ENCODE peak calls at places on chromosomes 4 and X, in four cellular contexts. E is GM06990, W is tibial artery, N is pancreas. X is an unnamed sample.

GRCh38 chr4:97530676-97531075 is 612.6 kb downstream of the STPG2 start:
- DNase-seq in E (no peak), W (no peak), N (no peak), X (no peak)

GRCh38 chr4:99190336-99190735 is 28.7 kb downstream of the ADH6 start:
- DNase-seq in E (no peak), W (no peak), N (no peak), X (no peak)

GRCh38 chr4:8739357-8739756 is 132.3 kb downstream of the HMX1 start:
- DNase-seq in E (no peak), W (no peak), N (no peak), X (no peak)

GRCh38 chr4:20046931-20047677 is 204.6 kb upstream of the SLIT2 start:
- DNase-seq in E (no peak), W (no peak), N (no peak), X (no peak)

GRCh38 chr4:152073738-152074137 is 312.9 kb upstream of the GATB start:
- DNase-seq in E (no peak), W (no peak), N (no peak), X (no peak)

GRCh38 chrX:1491851-1492349 is 39.2 kb upstream of the ASMTL start:
- DNase-seq in E (peak; percentile 85), W (no peak), N (peak; percentile 30), X (peak; percentile 85)

GRCh38 chr4:142331132-142331531 is 515.0 kb downstream of the INPP4B start:
- DNase-seq in E (no peak), W (no peak), N (no peak), X (no peak)

GRCh38 chr4:9781343-9782135 is at the start of gene DRD5:
- DNase-seq in E (no peak), W (no peak), N (no peak), X (no peak)

GRCh38 chr4:52883183-52883621 is 21.1 kb downstream of the RASL11B start:
- DNase-seq in E (no peak), W (no peak), N (no peak), X (no peak)

GRCh38 chrX:115650916-115651315 is 89.9 kb downstream of the PLS3 start:
- DNase-seq in E (no peak), W (no peak), N (no peak), X (no peak)

GRCh38 chr4:107931775-107932321 is 499 bp downstream of the CYP2U1 start:
- DNase-seq in E (peak; percentile 59), W (peak; percentile 68), N (peak; percentile 73), X (no peak)

GRCh38 chrX:51825432-51825831 is 68.0 kb upstream of the MAGED1 start:
- DNase-seq in E (no peak), W (no peak), N (no peak), X (no peak)

GRCh38 chrX:40688976-40689375 is 41.6 kb upstream of the CXorf38 start:
- DNase-seq in E (no peak), W (no peak), N (no peak), X (no peak)

GRCh38 chr4:54218736-54219135 is 10.4 kb upstream of the PDGFRA start:
- DNase-seq in E (no peak), W (no peak), N (no peak), X (no peak)

GRCh38 chr4:140726776-140727500 is 29.2 kb downstream of the TBC1D9 start:
- DNase-seq in E (no peak), W (no peak), N (no peak), X (no peak)

GRCh38 chrX:139448996-139449395 is 81.5 kb upstream of the F9 start:
- DNase-seq in E (no peak), W (no peak), N (no peak), X (no peak)

GRCh38 chr4:1017211-1017610 is 5.8 kb downstream of the FGFRL1 start:
- DNase-seq in E (no peak), W (no peak), N (no peak), X (no peak)

GRCh38 chrX:48961585-48962091 is 4.2 kb upstream of the OTUD5 start:
- DNase-seq in E (no peak), W (no peak), N (no peak), X (no peak)

GRCh38 chr4:128600410-128600809 is 209.1 kb upstream of the JADE1 start:
- DNase-seq in E (no peak), W (no peak), N (no peak), X (no peak)

GRCh38 chr4:98642991-98643426 is 15.4 kb downstream of the TSPAN5 start:
- DNase-seq in E (no peak), W (no peak), N (no peak), X (no peak)

GRCh38 chr4:26356067-26356466 is 35.3 kb downstream of the RBPJ start:
- DNase-seq in E (no peak), W (no peak), N (no peak), X (no peak)

GRCh38 chr4:24853142-24853541 is 57.8 kb downstream of the SOD3 start:
- DNase-seq in E (no peak), W (no peak), N (no peak), X (no peak)

GRCh38 chrX:148659481-148659880 is 159.1 kb downstream of the AFF2 start:
- DNase-seq in E (no peak), W (no peak), N (no peak), X (no peak)

GRCh38 chrX:78357342-78358055 is 30.1 kb upstream of the CYSLTR1 start:
- DNase-seq in E (no peak), W (no peak), N (no peak), X (no peak)

GRCh38 chr4:10299601-10300000 is 157.6 kb downstream of the ZNF518B start:
- DNase-seq in E (no peak), W (no peak), N (no peak), X (no peak)

GRCh38 chrX:69386681-69387080 is 117.4 kb upstream of the NALF2 start:
- DNase-seq in E (no peak), W (no peak), N (no peak), X (no peak)

GRCh38 chrX:1213971-1214370 is 1.5 kb upstream of the CRLF2 start:
- DNase-seq in E (no peak), W (no peak), N (peak; percentile 5), X (no peak)

GRCh38 chr4:65302145-65302544 is 368.1 kb downstream of the EPHA5 start:
- DNase-seq in E (no peak), W (no peak), N (no peak), X (no peak)

GRCh38 chrX:111543212-111543762 is 31.8 kb downstream of the SERTM2 start:
- DNase-seq in E (no peak), W (no peak), N (no peak), X (no peak)

GRCh38 chr4:189090174-189090814 is 850.4 kb upstream of the FRG1 start:
- DNase-seq in E (no peak), W (no peak), N (no peak), X (no peak)

GRCh38 chr4:132683957-132684356 is 465.1 kb upstream of the PCDH10 start:
- DNase-seq in E (no peak), W (no peak), N (no peak), X (no peak)

GRCh38 chr4:38509551-38509950 is 154.4 kb upstream of the KLF3 start:
- DNase-seq in E (peak; percentile 41), W (no peak), N (no peak), X (no peak)

GRCh38 chr4:118354913-118355312 is 2.1 kb upstream of the PRSS12 start:
- DNase-seq in E (no peak), W (no peak), N (no peak), X (no peak)

GRCh38 chr4:78954048-78954666 is 14.9 kb upstream of the PAQR3 start:
- DNase-seq in E (no peak), W (no peak), N (no peak), X (no peak)

DNA sequence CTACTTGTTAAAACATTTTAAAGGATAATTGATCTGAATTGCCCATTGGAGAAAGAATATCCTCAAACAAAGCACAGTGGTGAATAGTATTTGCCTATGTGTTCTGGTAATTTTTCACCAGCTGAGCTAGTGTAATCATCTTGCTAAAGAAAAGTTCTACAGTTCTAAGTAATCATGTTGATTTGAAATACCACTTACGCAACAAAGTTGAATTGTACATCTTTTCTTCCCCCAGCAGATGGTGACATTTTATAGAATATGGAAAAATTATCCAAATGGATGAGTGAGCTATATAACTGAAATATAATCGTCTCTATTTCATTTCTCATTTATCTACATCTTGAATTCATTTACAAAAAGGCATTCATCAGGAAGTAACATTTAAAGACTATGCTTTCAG is 9.7 kb upstream of the ZNF674 start:
- DNase-seq in E (no peak), W (no peak), N (no peak), X (no peak)
- TF ChIP-seq CTCF in E (no peak), W (peak; percentile 39), N (no peak), X (no peak)

GRCh38 chr4:110631582-110632505 is 9.0 kb upstream of the PITX2 start:
- DNase-seq in E (peak; percentile 62), W (no peak), N (peak; percentile 87), X (peak; percentile 88)

GRCh38 chr4:110635155-110635479 is 12.2 kb upstream of the PITX2 start:
- DNase-seq in E (no peak), W (no peak), N (no peak), X (peak; percentile 5)

GRCh38 chr4:110634320-110635154 is 11.7 kb upstream of the PITX2 start:
- DNase-seq in E (no peak), W (no peak), N (no peak), X (peak; percentile 22)

GRCh38 chr4:110632506-110633357 is 9.9 kb upstream of the PITX2 start:
- DNase-seq in E (no peak), W (no peak), N (no peak), X (peak; percentile 34)

GRCh38 chr4:110633358-110634319 is 10.8 kb upstream of the PITX2 start:
- DNase-seq in E (no peak), W (no peak), N (peak; percentile 74), X (peak; percentile 21)
- TF ChIP-seq CTCF in E (no peak), W (no peak), N (no peak), X (no peak)

DNA sequence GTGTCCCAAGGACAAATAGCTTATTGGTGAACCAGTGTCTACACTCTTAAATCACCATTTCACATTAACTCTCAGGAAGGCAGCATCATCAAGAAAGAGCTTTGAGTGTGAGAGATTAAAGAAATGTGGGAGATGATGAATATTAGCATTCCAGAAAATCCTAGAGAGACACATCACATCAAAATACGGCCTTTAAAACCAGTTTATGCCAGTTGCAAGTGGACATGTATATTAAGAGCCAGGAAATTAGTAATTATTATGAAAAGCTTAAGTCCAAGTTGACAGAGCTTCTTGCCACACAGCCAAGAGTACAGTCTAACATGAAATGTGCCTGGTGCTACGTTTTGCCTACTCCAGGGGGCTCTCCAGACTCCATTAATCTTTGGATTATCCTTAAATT is 503.0 kb upstream of the BOD1L1 start:
- DNase-seq in E (no peak), W (no peak), N (no peak), X (no peak)
- TF ChIP-seq CTCF in E (no peak), W (no peak), N (no peak), X (no peak)

DNA sequence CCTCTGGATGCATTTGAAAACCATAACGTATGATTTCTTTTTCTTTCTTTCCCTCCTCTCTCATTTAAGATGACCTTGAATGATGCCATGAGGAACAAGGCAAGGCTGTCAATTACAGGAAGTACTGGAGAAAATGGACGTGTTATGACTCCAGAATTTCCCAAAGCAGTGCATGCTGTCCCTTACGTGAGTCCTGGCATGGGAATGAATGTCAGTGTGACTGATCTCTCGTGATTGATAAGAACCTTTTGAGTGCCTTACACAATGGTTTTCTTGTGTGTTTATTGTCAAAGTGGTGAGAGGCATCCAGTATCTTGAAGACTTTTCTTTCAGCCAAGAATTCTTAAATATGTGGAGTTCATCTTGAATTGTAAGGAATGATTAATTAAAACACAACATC is 142.8 kb downstream of the GRIA2 start:
- DNase-seq in E (no peak), W (no peak), N (no peak), X (no peak)
- TF ChIP-seq CTCF in E (no peak), W (no peak), N (no peak), X (no peak)